ENCODE peak calls at places on chromosomes 3 and 15, in ten cellular contexts. One of them, this sample, is unnamed.

GRCh38 chr15:27648359-27648758 is 450.8 kb downstream of the OCA2 start:
- DNase-seq in D341Med: no peak
- DNase-seq in AG10803: no peak
- DNase-seq in CD4-positive, alpha-beta memory T cell: no peak
- DNase-seq in amygdala: no peak
- DNase-seq in erythroblast: no peak
- DNase-seq in HuH-7: no peak
- DNase-seq in amniotic stem cell: no peak
- DNase-seq in NCI-H2029 treated with DMSO at 0.1 percent for 48 hours: no peak
- DNase-seq in HT1080: no peak
- DNase-seq in this sample: no peak

GRCh38 chr3:73753985-73754384 is 129.2 kb upstream of the PDZRN3 start:
- DNase-seq in HT1080: no peak
- DNase-seq in NCI-H2029 treated with DMSO at 0.1 percent for 48 hours: no peak
- DNase-seq in amygdala: no peak
- DNase-seq in erythroblast: no peak
- DNase-seq in CD4-positive, alpha-beta memory T cell: no peak
- DNase-seq in D341Med: no peak
- DNase-seq in amniotic stem cell: no peak
- DNase-seq in HuH-7: no peak
- DNase-seq in AG10803: no peak
- DNase-seq in this sample: no peak

GRCh38 chr15:40312370-40313158 is 4.8 kb upstream of the PLCB2 start:
- DNase-seq in NCI-H2029 treated with DMSO at 0.1 percent for 48 hours: no peak
- DNase-seq in AG10803: no peak
- DNase-seq in amygdala: no peak
- DNase-seq in erythroblast: no peak
- DNase-seq in CD4-positive, alpha-beta memory T cell: no peak
- DNase-seq in D341Med: no peak
- DNase-seq in amniotic stem cell: no peak
- DNase-seq in HT1080: no peak
- DNase-seq in HuH-7: no peak
- DNase-seq in this sample: no peak

GRCh38 chr3:79947469-79947868 is 179.7 kb upstream of the ROBO1 start:
- DNase-seq in amniotic stem cell: no peak
- DNase-seq in AG10803: no peak
- DNase-seq in D341Med: no peak
- DNase-seq in amygdala: no peak
- DNase-seq in HT1080: no peak
- DNase-seq in erythroblast: no peak
- DNase-seq in CD4-positive, alpha-beta memory T cell: no peak
- DNase-seq in NCI-H2029 treated with DMSO at 0.1 percent for 48 hours: no peak
- DNase-seq in HuH-7: no peak
- DNase-seq in this sample: no peak

GRCh38 chr15:84898761-84899160 is 14.3 kb downstream of the SLC28A1 start:
- DNase-seq in HT1080: no peak
- DNase-seq in amniotic stem cell: no peak
- DNase-seq in amygdala: no peak
- DNase-seq in AG10803: no peak
- DNase-seq in NCI-H2029 treated with DMSO at 0.1 percent for 48 hours: no peak
- DNase-seq in D341Med: no peak
- DNase-seq in erythroblast: no peak
- DNase-seq in CD4-positive, alpha-beta memory T cell: no peak
- DNase-seq in HuH-7: no peak
- DNase-seq in this sample: no peak

GRCh38 chr3:173957646-173958045 is 560.1 kb downstream of the NLGN1 start:
- DNase-seq in amygdala: no peak
- DNase-seq in amniotic stem cell: no peak
- DNase-seq in erythroblast: no peak
- DNase-seq in HT1080: no peak
- DNase-seq in NCI-H2029 treated with DMSO at 0.1 percent for 48 hours: no peak
- DNase-seq in D341Med: no peak
- DNase-seq in AG10803: no peak
- DNase-seq in HuH-7: no peak
- DNase-seq in CD4-positive, alpha-beta memory T cell: no peak
- DNase-seq in this sample: no peak

GRCh38 chr3:134326760-134327593 is 47.3 kb downstream of the AMOTL2 start:
- DNase-seq in amniotic stem cell: peak; percentile 81
- DNase-seq in AG10803: peak; percentile 100
- DNase-seq in erythroblast: no peak
- DNase-seq in HuH-7: peak; percentile 67
- DNase-seq in HT1080: peak; percentile 99
- DNase-seq in NCI-H2029 treated with DMSO at 0.1 percent for 48 hours: no peak
- DNase-seq in amygdala: no peak
- DNase-seq in D341Med: no peak
- DNase-seq in CD4-positive, alpha-beta memory T cell: no peak
- DNase-seq in this sample: peak; percentile 96

GRCh38 chr15:89114974-89115373 is 26.7 kb downstream of the ABHD2 start:
- DNase-seq in D341Med: no peak
- DNase-seq in NCI-H2029 treated with DMSO at 0.1 percent for 48 hours: peak; percentile 40
- DNase-seq in amygdala: no peak
- DNase-seq in CD4-positive, alpha-beta memory T cell: no peak
- DNase-seq in erythroblast: no peak
- DNase-seq in amniotic stem cell: no peak
- DNase-seq in HuH-7: no peak
- DNase-seq in AG10803: peak; percentile 40
- DNase-seq in HT1080: no peak
- DNase-seq in this sample: peak; percentile 50

GRCh38 chr3:129890125-129890524 is 3.4 kb downstream of the TMCC1 start:
- DNase-seq in HuH-7: no peak
- DNase-seq in CD4-positive, alpha-beta memory T cell: no peak
- DNase-seq in D341Med: no peak
- DNase-seq in NCI-H2029 treated with DMSO at 0.1 percent for 48 hours: no peak
- DNase-seq in amygdala: no peak
- DNase-seq in erythroblast: no peak
- DNase-seq in HT1080: peak; percentile 48
- DNase-seq in amniotic stem cell: no peak
- DNase-seq in AG10803: no peak
- DNase-seq in this sample: peak; percentile 8